ENCODE peak calls at places on chromosomes 2 and 18, in four cellular contexts. R is DMS153; B is neural crest cell; W is activated CD4-positive, CD25-positive, alpha-beta regulatory T cell treated with anti-CD3 and anti-CD28 coated beads, Interleukin-2, amount 50 U/mL, for 16 hours. H is an unnamed sample.

GRCh38 chr2:170425291-170425751 is 247.4 kb downstream of the MYO3B start:
- DNase-seq in R (no peak), B (no peak), W (no peak), H (no peak)

GRCh38 chr2:101440127-101440738 is 34.7 kb downstream of the RFX8 start:
- DNase-seq in R (no peak), B (no peak), W (no peak), H (no peak)

GRCh38 chr2:30109856-30110255 is 37.0 kb upstream of the YPEL5 start:
- DNase-seq in R (no peak), B (no peak), W (no peak), H (no peak)

GRCh38 chr2:10016001-10016801 is 27.1 kb upstream of the KLF11 start:
- DNase-seq in R (no peak), B (no peak), W (no peak), H (no peak)

GRCh38 chr2:173305303-173305702 is 49.4 kb upstream of the CDCA7 start:
- DNase-seq in R (no peak), B (no peak), W (no peak), H (no peak)

GRCh38 chr2:240373289-240373885 is 62.1 kb upstream of the GPC1 start:
- DNase-seq in R (no peak), B (no peak), W (no peak), H (no peak)

GRCh38 chr18:74459877-74460276 is 2.8 kb upstream of the DIPK1C start:
- DNase-seq in R (no peak), B (no peak), W (no peak), H (no peak)

GRCh38 chr2:237997521-237997920 is 30.7 kb downstream of the UBE2F start:
- DNase-seq in R (no peak), B (no peak), W (no peak), H (no peak)

GRCh38 chr2:234288974-234289455 is 207.9 kb downstream of the ARL4C start:
- DNase-seq in R (peak), B (peak), W (peak), H (peak)

GRCh38 chr2:99863914-99864273 is 278.5 kb downstream of the AFF3 start:
- DNase-seq in R (no peak), B (no peak), W (no peak), H (no peak)

GRCh38 chr2:26587966-26588365 is 53.2 kb downstream of the CIB4 start:
- DNase-seq in R (no peak), B (no peak), W (no peak), H (no peak)

GRCh38 chr2:147715807-147716206 is 129.0 kb upstream of the ACVR2A start:
- DNase-seq in R (no peak), B (no peak), W (no peak), H (no peak)

H was measured in NCI-H748 treated with DMSO at 0.1 percent for 48 hours.